ENCODE peak calls at places on chromosomes 12 and 14, in five cellular contexts. Q, Z, V, F and A are unnamed samples.

GRCh38 chr12:124906606-124907261 is 7.7 kb downstream of the UBC start:
- DNase-seq in Z (no peak), V (peak; percentile 92), Q (no peak), F (peak; percentile 90), A (peak; percentile 96)

GRCh38 chr14:104112609-104113571 is 25.5 kb upstream of the KIF26A start:
- DNase-seq in F (peak; percentile 29), Q (no peak), Z (no peak), V (no peak), A (no peak)

GRCh38 chr12:6200266-6201198 is at the start of gene CD9:
- DNase-seq in F (peak; percentile 90), Z (peak; percentile 33), Q (no peak), V (no peak), A (peak; percentile 44)

GRCh38 chr14:23061995-23062394 is 4.7 kb upstream of the CDH24 start:
- DNase-seq in F (peak; percentile 71), V (peak; percentile 86), Z (no peak), Q (no peak), A (no peak)

GRCh38 chr12:11730299-11731041 is 81.0 kb downstream of the ETV6 start:
- DNase-seq in F (no peak), Z (peak; percentile 54), V (no peak), Q (no peak), A (no peak)

GRCh38 chr12:95998611-95999300 is 2.6 kb upstream of the HAL start:
- DNase-seq in F (no peak), Q (peak; percentile 35), V (peak; percentile 60), Z (peak; percentile 74), A (peak; percentile 73)

GRCh38 chr14:105023791-105024480 is 3.1 kb upstream of the CDCA4 start:
- DNase-seq in Z (no peak), F (no peak), Q (no peak), V (peak; percentile 57), A (no peak)

GRCh38 chr12:105464426-105464825 is 133.9 kb downstream of the C12orf75 start:
- DNase-seq in V (no peak), Q (no peak), Z (no peak), F (no peak), A (no peak)

GRCh38 chr12:7542813-7543212 is 39.2 kb upstream of the CD163 start:
- DNase-seq in Z (no peak), V (no peak), F (no peak), Q (no peak), A (no peak)

GRCh38 chr12:120614873-120615272 is 25.6 kb upstream of the CABP1 start:
- DNase-seq in Z (no peak), F (no peak), V (no peak), Q (no peak), A (no peak)

GRCh38 chr12:59660921-59661597 is 65.2 kb downstream of the SLC16A7 start:
- DNase-seq in V (no peak), F (no peak), Z (no peak), Q (no peak), A (no peak)